ENCODE peak calls at places on chromosomes 11 and 22, in five cellular contexts. E, W, B, X and K are unnamed samples.

GRCh38 chr11:119608781-119609180 is 120.2 kb downstream of the NECTIN1 start:
- DNase-seq in E (no peak), W (no peak), B (no peak), X (no peak), K (no peak)

GRCh38 chr11:12445001-12445400 is 67.6 kb downstream of the PARVA start:
- DNase-seq in E (no peak), W (no peak), B (no peak), X (no peak), K (no peak)

GRCh38 chr11:119319702-119320592 is 3.0 kb upstream of the MCAM start:
- DNase-seq in E (peak; percentile 56), W (no peak), B (no peak), X (no peak), K (no peak)

GRCh38 chr11:120467627-120468026 is 43.9 kb upstream of the GRIK4 start:
- DNase-seq in E (no peak), W (no peak), B (peak; percentile 83), X (no peak), K (no peak)

GRCh38 chr11:100624346-100624745 is 62.7 kb upstream of the ARHGAP42 start:
- DNase-seq in E (no peak), W (no peak), B (no peak), X (no peak), K (no peak)

GRCh38 chr11:76752321-76753175 is 30.6 kb upstream of the TSKU start:
- DNase-seq in E (no peak), W (no peak), B (peak; percentile 57), X (no peak), K (no peak)

GRCh38 chr11:129973068-129973467 is 29.6 kb downstream of the PRDM10 start:
- DNase-seq in E (no peak), W (peak; percentile 36), B (no peak), X (no peak), K (no peak)

GRCh38 chr11:67053896-67054850 is 2.5 kb upstream of the RHOD start:
- DNase-seq in E (peak; percentile 18), W (peak; percentile 75), B (peak; percentile 24), X (peak; percentile 28), K (no peak)

GRCh38 chr11:117929568-117930207 is 486 bp upstream of the TMPRSS13 start:
- DNase-seq in E (no peak), W (no peak), B (no peak), X (no peak), K (no peak)

GRCh38 chr11:68128682-68129327 is 7.6 kb upstream of the CHKA start:
- DNase-seq in E (no peak), W (no peak), B (no peak), X (no peak), K (no peak)

GRCh38 chr22:36464715-36465231 is 16.7 kb downstream of the TXN2 start:
- DNase-seq in E (no peak), W (no peak), B (no peak), X (no peak), K (no peak)

GRCh38 chr22:29108137-29108536 is 35.3 kb downstream of the KREMEN1 start:
- DNase-seq in E (no peak), W (no peak), B (peak; percentile 78), X (no peak), K (no peak)

GRCh38 chr11:76075699-76076098 is 130.6 kb downstream of the WNT11 start:
- DNase-seq in E (no peak), W (no peak), B (no peak), X (no peak), K (no peak)

GRCh38 chr11:109697140-109697843 is 275.3 kb downstream of the C11orf87 start:
- DNase-seq in E (no peak), W (peak; percentile 2), B (peak; percentile 35), X (no peak), K (no peak)

GRCh38 chr11:62665075-62665629 is at the start of the genes C11orf98 and CSKMT:
- DNase-seq in E (peak; percentile 94), W (peak; percentile 85), B (peak; percentile 92), X (peak; percentile 94), K (peak; percentile 92)

GRCh38 chr11:130208241-130209127 is 48.9 kb downstream of the ST14 start:
- DNase-seq in E (no peak), W (no peak), B (no peak), X (no peak), K (no peak)

GRCh38 chr11:122632178-122632824 is 23.2 kb upstream of the UBASH3B start:
- DNase-seq in E (no peak), W (no peak), B (no peak), X (no peak), K (no peak)

GRCh38 chr11:33709471-33709870 is 8.8 kb upstream of the C11orf91 start:
- DNase-seq in E (no peak), W (no peak), B (no peak), X (no peak), K (no peak)

GRCh38 chr11:63445720-63446119 is 45.2 kb downstream of the PLAAT5 start:
- DNase-seq in E (no peak), W (no peak), B (peak; percentile 42), X (no peak), K (no peak)

GRCh38 chr11:64583296-64584262 is 7.4 kb upstream of the SLC22A12 start:
- DNase-seq in E (no peak), W (no peak), B (peak; percentile 17), X (no peak), K (no peak)

GRCh38 chr11:60130496-60130895 is 42.0 kb downstream of the MS4A2 start:
- DNase-seq in E (no peak), W (no peak), B (peak; percentile 2), X (peak; percentile 6), K (no peak)

GRCh38 chr11:111259871-111260270 is 14.3 kb downstream of the POU2AF2 start:
- DNase-seq in E (no peak), W (no peak), B (peak; percentile 53), X (no peak), K (no peak)

GRCh38 chr11:65314501-65315203 is at the start of gene CDC42EP2:
- DNase-seq in E (peak; percentile 77), W (peak; percentile 91), B (peak; percentile 75), X (peak; percentile 58), K (peak; percentile 41)

GRCh38 chr11:107697291-107697690 is 14.6 kb downstream of the SLN start:
- DNase-seq in E (no peak), W (no peak), B (no peak), X (no peak), K (no peak)

GRCh38 chr11:21411114-21411513 is 741.7 kb downstream of the NELL1 start:
- DNase-seq in E (no peak), W (no peak), B (no peak), X (no peak), K (no peak)

GRCh38 chr11:45262900-45263299 is 23.2 kb downstream of the SYT13 start:
- DNase-seq in E (no peak), W (no peak), B (no peak), X (no peak), K (no peak)